ENCODE peak calls at places on chromosomes 13 and 19, in seven cellular contexts. Y, X, E, G, I, R and T are unnamed samples.

GRCh38 chr19:1013218-1013617 is 7.7 kb downstream of the TMEM259 start:
- DNase-seq in Y (no peak), X (no peak), E (no peak), G (no peak), I (no peak), R (no peak), T (no peak)

GRCh38 chr19:47381653-47382279 is 32.7 kb downstream of the DHX34 start:
- DNase-seq in Y (no peak), X (no peak), E (no peak), G (no peak), I (no peak), R (no peak), T (no peak)

GRCh38 chr13:46961719-46962118 is 64.9 kb upstream of the HTR2A start:
- DNase-seq in Y (no peak), X (no peak), E (no peak), G (no peak), I (peak), R (no peak), T (no peak)

GRCh38 chr19:44846455-44847143 is 502 bp downstream of the NECTIN2 start:
- DNase-seq in Y (no peak), X (no peak), E (no peak), G (peak), I (no peak), R (no peak), T (no peak)

GRCh38 chr13:74767031-74767430 is 632.8 kb upstream of the KLF12 start:
- DNase-seq in Y (no peak), X (no peak), E (no peak), G (no peak), I (no peak), R (no peak), T (no peak)

GRCh38 chr19:31518626-31519025 is 169.4 kb upstream of the TSHZ3 start:
- DNase-seq in Y (no peak), X (no peak), E (no peak), G (no peak), I (no peak), R (no peak), T (no peak)

GRCh38 chr19:55189424-55189823 is 9.3 kb upstream of the SYT5 start:
- DNase-seq in Y (no peak), X (peak), E (no peak), G (no peak), I (no peak), R (peak), T (no peak)

GRCh38 chr13:33228645-33229445 is 56.7 kb downstream of the STARD13 start:
- DNase-seq in Y (peak), X (no peak), E (peak), G (peak), I (no peak), R (peak), T (peak)

GRCh38 chr19:9352505-9352904 is 10.3 kb upstream of the ZNF177 start:
- DNase-seq in Y (no peak), X (no peak), E (no peak), G (no peak), I (no peak), R (no peak), T (no peak)

GRCh38 chr19:48596679-48597465 is 9.7 kb upstream of the SPACA4 start:
- DNase-seq in Y (no peak), X (no peak), E (no peak), G (no peak), I (no peak), R (no peak), T (no peak)

GRCh38 chr13:20439261-20439660 is 86.4 kb downstream of the CRYL1 start:
- DNase-seq in Y (no peak), X (no peak), E (no peak), G (no peak), I (no peak), R (no peak), T (no peak)

GRCh38 chr13:68026077-68026476 is 795.9 kb upstream of the PCDH9 start:
- DNase-seq in Y (no peak), X (no peak), E (no peak), G (no peak), I (no peak), R (no peak), T (no peak)

GRCh38 chr19:44719262-44719701 is 20.3 kb downstream of the CEACAM16 start:
- DNase-seq in Y (no peak), X (no peak), E (no peak), G (no peak), I (no peak), R (no peak), T (no peak)

GRCh38 chr19:8307400-8307964 is 676 bp downstream of the CD320 start:
- DNase-seq in Y (peak), X (no peak), E (peak), G (peak), I (no peak), R (no peak), T (no peak)

GRCh38 chr19:35531291-35531690 is 2.0 kb upstream of the GAPDHS start:
- DNase-seq in Y (no peak), X (no peak), E (no peak), G (no peak), I (no peak), R (no peak), T (peak)

GRCh38 chr19:16518483-16519229 is 22.5 kb downstream of the C19orf44 start:
- DNase-seq in Y (no peak), X (no peak), E (no peak), G (peak), I (no peak), R (no peak), T (no peak)

GRCh38 chr19:11247391-11247790 is 8.0 kb downstream of the ANGPTL8 start:
- DNase-seq in Y (no peak), X (no peak), E (no peak), G (no peak), I (no peak), R (no peak), T (no peak)

GRCh38 chr19:45613926-45614725 is 12.1 kb upstream of the GPR4 start:
- DNase-seq in Y (no peak), X (no peak), E (no peak), G (no peak), I (peak), R (peak), T (no peak)

DNA sequence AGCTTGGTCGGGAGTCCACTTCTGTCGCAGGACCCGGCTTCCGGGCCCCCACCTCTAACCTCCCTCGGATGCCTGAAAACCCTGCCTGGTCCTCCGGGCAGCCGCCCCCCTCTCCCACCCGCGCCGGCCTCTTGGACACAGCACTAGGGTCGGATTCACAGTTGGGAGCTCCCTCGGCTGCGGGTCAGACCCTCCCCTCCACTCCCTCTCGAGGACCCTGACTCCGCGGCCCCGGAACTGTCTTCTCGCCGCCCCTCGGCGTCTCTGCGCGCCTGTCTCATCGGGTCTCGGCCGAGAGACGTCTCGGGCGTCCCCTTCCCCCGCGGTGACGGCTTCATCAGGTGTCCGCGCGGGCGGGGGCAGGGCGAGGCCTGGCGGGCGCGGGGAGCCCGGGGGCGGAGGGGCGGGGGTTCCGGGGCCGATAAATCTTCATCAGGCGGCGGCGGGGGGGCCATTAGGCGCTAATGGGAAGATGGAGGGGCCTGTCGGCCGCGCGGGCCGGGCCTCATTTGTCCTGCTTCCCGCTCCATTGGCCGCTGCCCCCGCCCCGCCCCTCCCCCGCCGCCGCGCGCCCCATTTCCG is 11.7 kb upstream of the ERFL start:
- DNase-seq in Y (peak), X (no peak), E (no peak), G (peak), I (no peak), R (no peak), T (no peak)
- TF ChIP-seq JUND in Y (no peak), X (no peak), E (no peak), G (no peak), I (no peak), R (no peak), T (no peak)

DNA sequence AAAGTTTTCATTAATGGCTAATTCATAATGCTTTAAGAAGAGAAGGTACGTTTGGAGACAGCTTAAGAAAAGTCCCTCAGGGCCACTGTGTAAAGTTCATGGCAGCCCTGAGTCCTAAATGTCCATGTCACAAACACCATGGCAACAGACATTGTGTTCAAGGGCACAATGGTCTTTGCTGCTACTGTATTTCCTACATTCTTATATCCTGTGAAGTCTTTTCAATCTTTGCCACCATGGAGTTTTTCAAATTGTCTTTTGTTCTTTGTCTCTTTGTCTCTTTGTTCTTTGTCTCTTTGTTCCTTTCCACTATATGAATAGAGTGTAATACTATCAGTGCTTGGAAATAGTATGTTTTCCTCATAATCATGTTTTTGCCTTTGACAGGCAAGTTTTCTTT is 178.8 kb downstream of the VWA8 start:
- DNase-seq in Y (no peak), X (no peak), E (peak), G (no peak), I (no peak), R (no peak), T (peak)
- TF ChIP-seq JUND in Y (no peak), X (no peak), E (no peak), G (no peak), I (no peak), R (no peak), T (no peak)

GRCh38 chr13:84980571-84980970 is 818.6 kb downstream of the SLITRK6 start:
- DNase-seq in Y (no peak), X (no peak), E (no peak), G (no peak), I (no peak), R (no peak), T (no peak)

GRCh38 chr13:84983321-84983720 is 815.9 kb downstream of the SLITRK6 start:
- DNase-seq in Y (no peak), X (no peak), E (no peak), G (no peak), I (no peak), R (no peak), T (no peak)

GRCh38 chr13:84985860-84986259 is 813.4 kb downstream of the SLITRK6 start:
- DNase-seq in Y (no peak), X (no peak), E (no peak), G (no peak), I (no peak), R (no peak), T (no peak)
- TF ChIP-seq JUND in Y (no peak), X (no peak), E (no peak), G (no peak), I (no peak), R (no peak), T (no peak)

DNA sequence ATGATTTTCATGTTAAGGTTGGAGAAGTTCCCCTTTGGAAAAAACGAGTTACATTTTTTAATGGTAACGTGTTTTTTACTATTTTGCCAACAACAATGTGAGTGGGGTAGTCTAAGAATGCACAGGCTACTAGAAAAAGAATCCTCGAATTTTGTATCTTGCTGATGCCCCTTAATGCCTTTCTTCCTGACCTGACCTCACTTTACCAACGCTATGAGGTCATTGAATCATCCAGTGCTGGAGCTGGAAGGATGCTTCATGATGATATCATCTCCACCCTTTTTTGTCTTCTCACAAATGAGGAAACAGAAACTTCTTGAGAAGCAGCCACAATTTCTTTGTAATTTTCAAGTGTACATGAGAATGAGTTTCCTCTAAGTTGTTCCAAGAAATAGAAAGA is 8.2 kb upstream of the UBL3 start:
- DNase-seq in Y (no peak), X (no peak), E (no peak), G (no peak), I (no peak), R (no peak), T (no peak)
- TF ChIP-seq JUND in Y (no peak), X (no peak), E (no peak), G (no peak), I (no peak), R (no peak), T (no peak)

GRCh38 chr19:22426901-22427300 is 4.8 kb upstream of the ZNF98 start:
- DNase-seq in Y (no peak), X (no peak), E (no peak), G (no peak), I (no peak), R (no peak), T (peak)
- TF ChIP-seq JUND in Y (no peak), X (no peak), E (no peak), G (no peak), I (no peak), R (no peak), T (no peak)

GRCh38 chr13:42068886-42069285 is 20.4 kb downstream of the DGKH start:
- DNase-seq in Y (no peak), X (no peak), E (no peak), G (no peak), I (no peak), R (no peak), T (no peak)
- TF ChIP-seq JUND in Y (no peak), X (no peak), E (no peak), G (no peak), I (no peak), R (no peak), T (no peak)

GRCh38 chr13:23983671-23984070 is 86.4 kb upstream of the C1QTNF9B start:
- DNase-seq in Y (no peak), X (no peak), E (no peak), G (no peak), I (no peak), R (no peak), T (no peak)
- TF ChIP-seq JUND in Y (no peak), X (no peak), E (no peak), G (no peak), I (no peak), R (no peak), T (no peak)

GRCh38 chr13:110285991-110286923 is 20.7 kb downstream of the COL4A1 start:
- DNase-seq in Y (no peak), X (no peak), E (no peak), G (no peak), I (no peak), R (no peak), T (no peak)
- TF ChIP-seq JUND in Y (no peak), X (no peak), E (no peak), G (no peak), I (no peak), R (no peak), T (no peak)